ENCODE peak calls at places on chromosomes 13 and 19, in six cellular contexts. M is hepatocyte, B is fibroblast of mammary gland, V is heart left ventricle, R is lung, W is thoracic aorta. E is an unnamed sample.

GRCh38 chr13:110187501-110188161 is 119.3 kb downstream of the COL4A1 start:
- DNase-seq in B (peak), W (no peak), R (no peak), M (peak), V (peak), E (peak)

GRCh38 chr19:51714848-51715247 is 8.9 kb downstream of the HAS1 start:
- DNase-seq in W (no peak), M (no peak), V (no peak), R (no peak), B (peak), E (no peak)

GRCh38 chr19:39131255-39131755 is 5.7 kb downstream of the PAK4 start:
- DNase-seq in R (no peak), B (peak), M (no peak), W (no peak), V (peak), E (no peak)

GRCh38 chr13:104847863-104848262 is 1687.6 kb downstream of the EFNB2 start:
- DNase-seq in V (no peak), W (no peak), R (no peak), M (no peak), B (no peak), E (no peak)

GRCh38 chr13:94858856-94859811 is 146.8 kb upstream of the SOX21 start:
- DNase-seq in R (peak), W (no peak), M (peak), V (peak), B (peak), E (no peak)

GRCh38 chr19:7200739-7201138 is 93.5 kb downstream of the INSR start:
- DNase-seq in R (no peak), B (no peak), W (no peak), V (no peak), M (no peak), E (no peak)

GRCh38 chr19:29479941-29480340 is 45.9 kb upstream of the VSTM2B start:
- DNase-seq in M (no peak), W (no peak), R (peak), B (no peak), V (no peak), E (no peak)

GRCh38 chr13:45367995-45368394 is 27.0 kb upstream of the TPT1 start:
- DNase-seq in R (no peak), M (no peak), W (no peak), V (no peak), B (no peak), E (no peak)

GRCh38 chr19:1175020-1175419 is 952 bp upstream of the SBNO2 start:
- DNase-seq in M (no peak), B (no peak), R (no peak), V (no peak), W (no peak), E (peak)

GRCh38 chr13:33536639-33537425 is 251.3 kb upstream of the STARD13 start:
- DNase-seq in B (peak), M (no peak), V (no peak), W (no peak), R (no peak), E (no peak)

GRCh38 chr19:53977991-53978731 is 13.3 kb upstream of the CACNG6 start:
- DNase-seq in R (peak), W (peak), B (peak), M (peak), V (peak), E (peak)

GRCh38 chr19:10672529-10673150 is 18.5 kb downstream of the ILF3 start:
- DNase-seq in B (peak), R (no peak), V (no peak), W (no peak), M (no peak), E (no peak)

GRCh38 chr19:55619264-55619663 is 5.1 kb downstream of the ZNF784 start:
- DNase-seq in V (no peak), M (no peak), W (no peak), R (no peak), B (no peak), E (no peak)

GRCh38 chr13:23867027-23867491 is 22.1 kb downstream of the MIPEP start:
- DNase-seq in R (no peak), M (peak), W (no peak), B (peak), V (no peak), E (no peak)

GRCh38 chr13:91889641-91890040 is 491.2 kb downstream of the GPC5 start:
- DNase-seq in W (no peak), B (no peak), M (no peak), R (no peak), V (no peak), E (no peak)

GRCh38 chr19:55654833-55655647 is at the start of gene U2AF2:
- DNase-seq in V (peak), M (peak), W (peak), B (peak), R (peak), E (peak)

GRCh38 chr13:51914137-51914493 is 52.3 kb downstream of the CCDC70 start:
- DNase-seq in M (no peak), R (no peak), V (no peak), B (no peak), W (no peak), E (no peak)

GRCh38 chr13:107185889-107186288 is 618.0 kb upstream of the ARGLU1 start:
- DNase-seq in M (no peak), B (peak), R (no peak), W (no peak), V (no peak), E (no peak)

GRCh38 chr13:45564108-45564507 is 51.4 kb downstream of the ERICH6B start:
- DNase-seq in W (no peak), R (peak), B (peak), V (no peak), M (peak), E (no peak)

GRCh38 chr13:113021811-113022210 is 52.8 kb downstream of the MCF2L start:
- DNase-seq in M (no peak), W (no peak), R (no peak), B (no peak), V (no peak), E (no peak)

GRCh38 chr13:34748561-34748960 is 193.5 kb upstream of the NBEA start:
- DNase-seq in B (no peak), W (no peak), V (no peak), M (no peak), R (no peak), E (no peak)

GRCh38 chr13:52454459-52454824 is 836 bp upstream of the CKAP2 start:
- DNase-seq in W (no peak), R (no peak), V (no peak), M (peak), B (no peak), E (no peak)

GRCh38 chr13:20400774-20401173 is 124.9 kb downstream of the CRYL1 start:
- DNase-seq in W (no peak), B (peak), M (no peak), V (no peak), R (no peak), E (no peak)

GRCh38 chr19:44734357-44734756 is 14.2 kb upstream of the BCL3 start:
- DNase-seq in R (no peak), B (no peak), W (no peak), M (no peak), V (no peak), E (no peak)

GRCh38 chr19:42528354-42529247 is at the start of gene CEACAM1:
- DNase-seq in W (no peak), V (peak), M (peak), B (no peak), R (peak), E (peak)

GRCh38 chr13:91740811-91741210 is 342.4 kb downstream of the GPC5 start:
- DNase-seq in R (no peak), B (no peak), V (no peak), M (no peak), W (no peak), E (no peak)

GRCh38 chr13:33637978-33638743 is 179.8 kb upstream of the RFC3 start:
- DNase-seq in W (no peak), B (peak), M (no peak), R (no peak), V (no peak), E (no peak)

GRCh38 chr13:87344176-87344575 is 327.0 kb upstream of the SLITRK5 start:
- DNase-seq in W (no peak), M (no peak), V (no peak), R (no peak), B (no peak), E (no peak)

GRCh38 chr19:8001995-8002849 is 3.2 kb downstream of the ELAVL1 start:
- DNase-seq in R (peak), B (peak), M (peak), V (peak), W (peak), E (peak)

GRCh38 chr19:29260477-29261317 is 47.7 kb upstream of the UQCRFS1 start:
- DNase-seq in B (peak), M (peak), V (no peak), W (no peak), R (no peak), E (no peak)

GRCh38 chr19:2229103-2230028 is 6.8 kb downstream of the PLEKHJ1 start:
- DNase-seq in R (no peak), V (no peak), W (no peak), M (no peak), B (no peak), E (no peak)

GRCh38 chr19:58182577-58182988 is 278 bp upstream of the ZNF274 start:
- DNase-seq in B (no peak), M (no peak), R (no peak), V (peak), W (no peak), E (no peak)

GRCh38 chr19:18519962-18520847 is 1.7 kb downstream of the ELL start:
- DNase-seq in R (peak), W (no peak), V (peak), B (peak), M (peak), E (no peak)

GRCh38 chr19:35478794-35479193 is 11.5 kb downstream of the KRTDAP start:
- DNase-seq in V (no peak), B (no peak), M (no peak), R (no peak), W (no peak), E (no peak)

GRCh38 chr19:2721570-2722540 is 683 bp upstream of the DIRAS1 start:
- DNase-seq in B (no peak), M (no peak), R (no peak), V (no peak), W (no peak), E (no peak)

GRCh38 chr19:4730740-4731171 is 7.1 kb upstream of the DPP9 start:
- DNase-seq in W (no peak), M (no peak), B (no peak), R (no peak), V (no peak), E (no peak)

GRCh38 chr13:40340368-40341085 is 325.9 kb downstream of the FOXO1 start:
- DNase-seq in R (no peak), V (no peak), W (no peak), M (no peak), B (no peak), E (no peak)
- TF ChIP-seq CTCF in R (no peak), V (no peak), W (no peak), M (peak), B (no peak), E (no peak)

DNA sequence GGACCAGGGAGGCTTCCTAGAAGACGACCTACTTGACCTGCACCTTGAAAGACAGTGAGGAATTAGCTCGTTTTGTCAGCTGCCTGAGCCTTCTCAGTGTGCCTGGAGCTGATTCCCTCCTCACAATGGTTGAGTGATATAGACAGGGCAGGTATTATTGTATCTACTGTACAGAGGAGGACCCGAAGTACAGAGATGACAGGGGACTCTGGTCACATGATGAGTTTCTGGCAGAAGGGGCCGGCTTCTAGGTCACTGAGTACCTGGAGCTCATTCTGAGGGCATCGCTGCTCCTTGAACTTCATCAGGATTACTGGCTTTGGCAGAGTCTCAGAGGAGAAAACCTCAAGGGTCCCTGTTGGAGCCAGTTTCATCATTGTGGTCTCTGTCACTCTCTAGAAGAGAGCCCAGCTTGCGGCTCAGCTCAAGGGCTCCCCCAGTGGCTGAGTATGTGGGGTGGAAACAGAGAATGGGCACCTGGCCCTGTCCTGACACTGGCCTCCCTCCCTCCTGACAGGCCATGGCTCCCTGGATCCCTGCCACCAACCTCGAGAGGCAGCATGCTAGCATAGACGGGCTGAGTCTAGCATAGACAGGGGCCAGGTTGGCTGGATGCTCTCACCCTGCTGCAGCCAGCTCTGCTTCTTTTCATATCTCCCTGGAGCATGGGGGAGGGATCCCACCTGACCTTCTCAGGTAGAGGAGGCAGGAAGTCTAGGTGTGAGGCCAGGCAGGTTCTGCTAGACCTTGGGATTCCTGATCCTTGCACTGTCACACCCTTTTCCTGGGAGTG is 38.7 kb downstream of the NFIX start:
- DNase-seq in V (peak), W (no peak), M (peak), B (peak), R (peak), E (no peak)
- TF ChIP-seq CTCF in V (peak), W (peak), M (peak), B (peak), R (peak), E (no peak)

GRCh38 chr13:99658266-99658991 is 157.2 kb downstream of the TM9SF2 start:
- DNase-seq in R (peak), M (peak), W (no peak), V (peak), B (peak), E (peak)
- TF ChIP-seq CTCF in R (peak), M (peak), W (no peak), V (no peak), B (peak), E (no peak)

GRCh38 chr19:13152854-13153626 is 2.8 kb downstream of the IER2 start:
- DNase-seq in M (peak), W (peak), R (peak), B (peak), V (peak), E (peak)
- TF ChIP-seq CTCF in M (peak), W (no peak), R (peak), B (no peak), V (no peak), E (peak)

GRCh38 chr13:97308735-97309429 is 86.7 kb downstream of the MBNL2 start:
- DNase-seq in R (no peak), V (no peak), W (no peak), B (no peak), M (no peak), E (no peak)
- TF ChIP-seq CTCF in R (no peak), V (no peak), W (no peak), B (no peak), M (no peak), E (no peak)

GRCh38 chr13:103067751-103068563 is 1.7 kb upstream of the SLC10A2 start:
- DNase-seq in B (no peak), R (no peak), V (no peak), W (no peak), M (peak), E (no peak)
- TF ChIP-seq CTCF in B (no peak), R (no peak), V (no peak), W (no peak), M (peak), E (no peak)

DNA sequence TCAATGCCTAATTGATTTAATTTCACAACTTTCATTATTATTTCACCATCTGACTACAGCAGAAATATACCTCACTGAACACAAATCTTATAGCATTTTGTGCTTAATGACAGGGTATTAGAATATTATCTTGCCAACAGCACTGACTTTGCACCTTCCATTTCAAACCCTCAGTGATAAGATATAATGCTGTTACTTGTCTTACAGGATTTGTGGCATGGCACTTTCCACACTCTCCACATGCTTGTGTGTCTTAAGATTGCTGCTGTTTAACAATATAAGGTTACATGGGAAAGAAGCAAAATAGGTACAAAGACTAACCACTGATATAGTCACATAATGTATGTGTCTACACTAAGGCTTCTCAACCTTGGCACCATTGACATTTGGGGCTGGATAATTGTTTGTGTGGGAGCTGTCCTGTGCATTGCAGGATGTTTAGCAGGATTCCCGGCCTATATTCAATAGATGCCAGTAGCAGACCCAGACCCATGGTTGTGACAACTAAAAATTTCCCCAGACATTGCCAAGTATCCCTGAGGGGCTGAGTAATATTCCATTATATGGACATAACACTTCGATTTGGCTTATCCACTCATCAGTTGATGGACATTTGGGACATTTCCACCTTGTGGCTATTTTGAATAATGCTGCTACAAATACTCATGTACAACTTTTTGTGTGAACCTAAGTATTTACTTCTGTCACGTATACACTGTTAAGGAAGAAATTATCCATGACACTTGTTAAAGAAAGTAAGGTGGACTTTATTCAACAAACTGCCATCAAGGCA is 5.7 kb upstream of the DIAPH3 start:
- DNase-seq in W (no peak), V (no peak), M (no peak), R (no peak), B (no peak), E (no peak)
- TF ChIP-seq CTCF in W (no peak), V (no peak), M (no peak), R (no peak), B (no peak), E (no peak)

GRCh38 chr19:49347835-49348234 is 12.6 kb downstream of the CD37 start:
- DNase-seq in W (no peak), R (no peak), V (no peak), M (peak), B (peak), E (no peak)
- TF ChIP-seq CTCF in W (peak), R (no peak), V (no peak), M (no peak), B (peak), E (no peak)

DNA sequence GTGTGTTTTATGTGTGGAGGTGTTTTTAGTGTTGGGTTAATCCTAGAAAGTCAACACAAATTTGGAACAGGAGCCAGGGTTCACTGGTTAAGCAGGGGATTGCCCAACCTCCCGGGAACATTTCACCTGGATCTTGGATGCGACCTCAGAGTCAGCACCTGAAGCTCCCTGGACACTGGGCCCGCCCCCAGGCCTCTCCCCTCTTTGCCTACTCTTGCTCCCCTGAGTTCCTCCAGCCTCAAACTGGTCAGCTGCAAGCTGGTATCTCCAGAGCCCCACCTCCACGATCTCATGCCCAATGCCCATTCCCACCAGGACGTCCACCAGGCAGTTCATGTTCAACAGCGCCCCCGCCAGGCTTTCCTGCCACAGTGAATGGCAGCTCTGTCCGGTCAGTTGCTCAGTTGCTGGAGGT is 9.7 kb downstream of the HSD17B14 start:
- DNase-seq in V (no peak), M (no peak), R (peak), B (no peak), W (no peak), E (no peak)
- TF ChIP-seq CTCF in V (no peak), M (peak), R (no peak), B (peak), W (no peak), E (no peak)